ENCODE peak calls at places on chromosomes 7 and 10, in five cellular contexts. G is GM12878, H is HepG2, V is K562, F is HCT116. N is an unnamed sample.

GRCh38 chr7:127251458-127252379 is 1.0 kb downstream of the GRM8 start:
- DNase-seq in G (no peak), H (no peak), V (no peak), F (no peak), N (no peak)

GRCh38 chr10:118850418-118851061 is 95.8 kb upstream of the CACUL1 start:
- DNase-seq in G (no peak), H (peak), V (peak), F (peak), N (peak)

GRCh38 chr7:30074422-30075030 is 46.3 kb downstream of the PLEKHA8 start:
- DNase-seq in G (no peak), H (peak), V (peak), F (peak), N (peak)

GRCh38 chr7:42617781-42618457 is 294.0 kb downstream of the C7orf25 start:
- DNase-seq in G (no peak), H (no peak), V (no peak), F (no peak), N (no peak)

GRCh38 chr7:18974803-18975202 is 142.6 kb downstream of the TWIST1 start:
- DNase-seq in G (no peak), H (no peak), V (no peak), F (peak), N (no peak)

GRCh38 chr7:20152057-20152456 is 65.1 kb downstream of the MACC1 start:
- DNase-seq in G (no peak), H (no peak), V (no peak), F (no peak), N (no peak)

GRCh38 chr7:140028311-140028710 is 34.4 kb downstream of the PARP12 start:
- DNase-seq in G (no peak), H (no peak), V (no peak), F (no peak), N (no peak)

GRCh38 chr10:86759073-86759672 is 2.8 kb downstream of the BMPR1A start:
- DNase-seq in G (no peak), H (peak), V (no peak), F (no peak), N (no peak)

GRCh38 chr7:50450691-50451051 is 521 bp upstream of the FIGNL1 start:
- DNase-seq in G (no peak), H (no peak), V (no peak), F (no peak), N (no peak)

GRCh38 chr7:98056580-98056979 is 50.1 kb upstream of the LMTK2 start:
- DNase-seq in G (no peak), H (no peak), V (no peak), F (no peak), N (no peak)

GRCh38 chr7:105454058-105454739 is 65.5 kb upstream of the SRPK2 start:
- DNase-seq in G (no peak), H (no peak), V (peak), F (no peak), N (peak)

GRCh38 chr10:27380929-27381358 is 123.2 kb upstream of the RAB18 start:
- DNase-seq in G (no peak), H (peak), V (no peak), F (no peak), N (no peak)

GRCh38 chr7:101995121-101995520 is 177.7 kb downstream of the CUX1 start:
- DNase-seq in G (no peak), H (no peak), V (no peak), F (no peak), N (no peak)

GRCh38 chr10:60820093-60820769 is 42.0 kb downstream of the CDK1 start:
- DNase-seq in G (peak), H (no peak), V (no peak), F (no peak), N (peak)

GRCh38 chr10:7696545-7696944 is 6.6 kb upstream of the ITIH2 start:
- DNase-seq in G (no peak), H (peak), V (no peak), F (no peak), N (peak)

GRCh38 chr10:35552622-35553342 is 52.4 kb upstream of the GJD4 start:
- DNase-seq in G (no peak), H (no peak), V (no peak), F (no peak), N (no peak)

GRCh38 chr10:35554036-35554435 is 51.1 kb upstream of the GJD4 start:
- DNase-seq in G (no peak), H (no peak), V (no peak), F (no peak), N (no peak)

GRCh38 chr10:35559416-35559815 is 45.7 kb upstream of the GJD4 start:
- DNase-seq in G (no peak), H (no peak), V (no peak), F (no peak), N (no peak)

GRCh38 chr10:35555962-35556930 is 48.9 kb upstream of the GJD4 start:
- DNase-seq in G (no peak), H (no peak), V (no peak), F (no peak), N (no peak)

GRCh38 chr10:35554461-35555056 is 50.6 kb upstream of the GJD4 start:
- DNase-seq in G (no peak), H (no peak), V (no peak), F (no peak), N (no peak)
- TF ChIP-seq JUND in G (no peak), H (no peak), V (no peak), F (no peak), N (no peak)

GRCh38 chr10:102113956-102114857 is 6.0 kb downstream of the LDB1 start:
- DNase-seq in G (no peak), H (no peak), V (no peak), F (no peak), N (no peak)
- TF ChIP-seq JUND in G (no peak), H (no peak), V (no peak), F (no peak), N (no peak)

GRCh38 chr7:159105066-159105780 is 39.4 kb downstream of the VIPR2 start:
- DNase-seq in G (no peak), H (no peak), V (no peak), F (no peak), N (no peak)

GRCh38 chr7:159103382-159104187 is 41.1 kb downstream of the VIPR2 start:
- DNase-seq in G (no peak), H (no peak), V (no peak), F (no peak), N (no peak)

GRCh38 chr7:159102681-159103381 is 41.8 kb downstream of the VIPR2 start:
- DNase-seq in G (no peak), H (no peak), V (no peak), F (no peak), N (no peak)

GRCh38 chr7:159105845-159106614 is 38.6 kb downstream of the VIPR2 start:
- DNase-seq in G (no peak), H (no peak), V (no peak), F (no peak), N (no peak)

DNA sequence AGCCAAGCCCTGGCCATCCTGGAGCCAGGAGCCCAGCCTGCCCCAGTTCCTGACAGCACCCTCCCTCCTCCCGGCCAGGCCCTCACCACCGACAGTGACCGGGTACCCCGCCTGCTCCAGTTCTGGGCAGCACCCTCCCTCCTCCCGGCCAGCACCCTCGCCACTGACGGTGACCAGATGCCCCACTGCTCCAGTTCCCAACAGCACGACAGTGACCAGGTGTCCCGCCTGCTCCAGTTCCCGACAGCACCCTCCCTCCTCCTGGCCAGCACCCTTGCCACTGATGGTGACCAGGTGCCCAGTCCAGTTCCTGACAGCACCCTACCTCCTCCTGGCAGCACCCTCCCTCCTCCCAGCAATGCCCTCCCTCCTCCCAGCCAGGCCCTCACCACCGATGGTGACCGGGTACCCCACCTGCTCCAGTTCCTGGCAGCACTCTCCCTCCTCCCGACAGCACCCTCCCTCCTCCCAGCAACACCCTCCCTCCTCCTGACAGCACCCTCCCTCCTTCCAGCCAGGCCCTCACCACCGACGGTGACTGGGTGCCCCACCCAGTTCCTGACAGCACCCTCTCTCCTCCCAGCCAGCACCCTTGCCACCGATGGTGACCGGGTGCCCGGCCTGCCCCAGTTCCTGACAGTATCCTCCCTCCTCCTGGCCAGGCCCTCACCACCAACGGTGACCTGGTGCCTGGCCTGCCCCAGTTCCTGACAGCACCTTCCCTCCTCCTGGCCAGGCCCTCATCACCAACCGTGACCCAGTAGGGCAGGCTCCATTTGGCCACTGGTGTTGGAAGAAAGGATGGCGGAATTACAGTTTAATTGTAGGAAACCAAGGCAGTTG is 40.3 kb downstream of the VIPR2 start:
- DNase-seq in G (no peak), H (no peak), V (no peak), F (no peak), N (no peak)
- TF ChIP-seq JUND in G (no peak), H (no peak), V (no peak), F (no peak), N (no peak)

DNA sequence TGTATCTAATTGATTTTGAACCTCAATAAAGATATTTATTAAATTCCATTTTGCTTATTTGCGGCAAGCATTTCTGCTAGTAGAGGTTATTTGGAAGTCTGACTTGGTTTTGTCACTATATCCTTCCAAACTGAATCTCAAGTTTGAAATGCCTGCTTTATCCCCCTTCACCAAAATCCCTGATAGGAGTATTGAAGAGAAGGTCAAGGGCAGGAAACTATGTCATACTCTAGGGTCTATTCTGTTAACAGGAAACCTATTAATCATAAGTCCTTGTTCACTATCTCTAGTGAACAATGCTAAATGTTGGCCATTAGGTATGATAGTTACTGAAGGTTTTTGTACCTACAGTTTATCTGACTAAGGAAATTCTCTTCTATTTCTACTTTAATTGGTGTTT is 11.5 kb downstream of the GNAT3 start:
- DNase-seq in G (no peak), H (no peak), V (no peak), F (no peak), N (no peak)
- TF ChIP-seq JUND in G (no peak), H (no peak), V (no peak), F (no peak), N (no peak)

GRCh38 chr10:101848408-101848807 is 4.8 kb upstream of the KCNIP2 start:
- DNase-seq in G (no peak), H (no peak), V (no peak), F (no peak), N (no peak)
- TF ChIP-seq JUND in G (no peak), H (no peak), V (no peak), F (no peak), N (no peak)

DNA sequence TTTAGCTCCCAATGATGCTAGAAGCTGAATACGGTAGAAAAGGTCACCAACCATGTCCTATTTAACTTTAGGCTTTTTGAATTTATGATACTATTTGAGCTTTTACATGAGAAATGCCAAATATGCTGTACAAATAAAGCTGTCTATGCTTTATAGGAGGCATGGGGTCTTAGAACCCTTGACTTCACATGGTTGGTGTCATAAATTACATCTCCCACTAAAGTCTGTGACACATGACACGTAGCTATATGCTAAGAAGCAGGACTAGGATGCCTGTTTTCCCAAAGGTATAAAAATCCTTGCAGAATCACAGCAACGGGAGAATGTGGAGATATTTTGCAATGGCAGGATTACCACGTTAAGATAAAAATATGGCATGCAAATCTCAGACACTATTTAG is 960.4 kb downstream of the PCDH15 start:
- DNase-seq in G (no peak), H (no peak), V (no peak), F (no peak), N (no peak)
- TF ChIP-seq JUND in G (no peak), H (no peak), V (no peak), F (no peak), N (no peak)

DNA sequence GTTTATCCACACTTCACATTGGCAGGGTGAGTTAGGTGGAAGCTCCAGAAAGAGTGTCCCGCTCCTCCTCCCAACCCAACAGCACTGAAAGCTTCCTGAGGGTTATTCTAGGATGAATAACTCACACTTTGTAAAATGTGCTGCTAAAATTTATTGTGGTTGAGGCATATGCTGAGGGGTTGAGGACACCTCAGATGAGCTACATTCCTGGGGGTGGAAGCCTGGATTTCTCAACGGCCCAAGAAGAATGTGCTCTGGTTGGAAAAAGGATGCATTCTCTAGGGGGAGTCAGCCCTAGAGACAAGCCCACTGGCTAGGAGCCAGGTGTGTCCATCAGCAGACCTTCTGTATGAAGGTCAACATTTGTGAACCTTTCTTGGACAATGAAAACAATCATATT is 91.5 kb upstream of the PDE1C start:
- DNase-seq in G (no peak), H (no peak), V (no peak), F (no peak), N (no peak)
- TF ChIP-seq JUND in G (no peak), H (no peak), V (no peak), F (no peak), N (no peak)